ENCODE peak calls at places on chromosomes 5 and 9, in six cellular contexts. L, S, A, N, H and O are unnamed samples.

GRCh38 chr9:100027543-100027942 is 71.3 kb downstream of the ERP44 start:
- DNase-seq in S (no peak), H (no peak), L (no peak), N (no peak), A (peak), O (no peak)

GRCh38 chr9:8719833-8720486 is 920.4 kb upstream of the DMAC1 start:
- DNase-seq in L (no peak), A (no peak), H (no peak), S (no peak), N (no peak), O (no peak)

GRCh38 chr5:121325930-121326329 is 525.8 kb upstream of the FTMT start:
- DNase-seq in S (no peak), L (no peak), H (no peak), N (peak), A (no peak), O (no peak)

GRCh38 chr5:76983468-76983867 is 30.6 kb downstream of the CRHBP start:
- DNase-seq in H (peak), L (no peak), N (no peak), A (no peak), S (no peak), O (no peak)

GRCh38 chr9:126695186-126696090 is 81.7 kb downstream of the LMX1B start:
- DNase-seq in H (no peak), A (no peak), N (no peak), L (no peak), S (no peak), O (no peak)

GRCh38 chr5:124755565-124755964 is 9.1 kb upstream of the ZNF608 start:
- DNase-seq in A (peak), H (peak), N (no peak), S (no peak), L (no peak), O (no peak)

GRCh38 chr5:181223729-181224389 is 778 bp downstream of the TRIM41 start:
- DNase-seq in S (no peak), N (no peak), L (peak), A (peak), H (no peak), O (peak)

GRCh38 chr9:78278177-78278777 is 18.6 kb upstream of the PSAT1 start:
- DNase-seq in H (no peak), A (peak), L (no peak), N (peak), S (no peak), O (no peak)

GRCh38 chr9:122900791-122901190 is 4.4 kb downstream of the RC3H2 start:
- DNase-seq in N (no peak), A (peak), L (no peak), H (no peak), S (no peak), O (no peak)

GRCh38 chr9:125190371-125190801 is 783 bp upstream of the PPP6C start:
- DNase-seq in H (no peak), A (peak), S (no peak), L (no peak), N (no peak), O (peak)

GRCh38 chr9:86792136-86792535 is 155.2 kb downstream of the GAS1 start:
- DNase-seq in H (no peak), L (no peak), N (no peak), S (no peak), A (no peak), O (no peak)

GRCh38 chr9:125119643-125120286 is 23.6 kb downstream of the SCAI start:
- DNase-seq in S (no peak), A (no peak), N (no peak), L (no peak), H (no peak), O (no peak)

GRCh38 chr5:53376853-53377252 is 103.6 kb upstream of the FST start:
- DNase-seq in S (no peak), H (no peak), L (no peak), A (no peak), N (no peak), O (no peak)

GRCh38 chr5:32505718-32506117 is 61.2 kb upstream of the ZFR start:
- DNase-seq in S (no peak), L (no peak), N (no peak), A (no peak), H (no peak), O (no peak)

GRCh38 chr5:159316519-159317383 is 13.5 kb downstream of the IL12B start:
- DNase-seq in A (peak), N (no peak), L (no peak), S (no peak), H (peak), O (peak)

GRCh38 chr5:103690676-103691075 is 128.1 kb upstream of the NUDT12 start:
- DNase-seq in H (no peak), A (no peak), N (no peak), S (no peak), L (no peak), O (no peak)

GRCh38 chr9:129328357-129329103 is 150.5 kb upstream of the IER5L start:
- DNase-seq in S (no peak), A (peak), H (no peak), N (no peak), L (no peak), O (no peak)

GRCh38 chr5:142674438-142675210 is 11.3 kb downstream of the FGF1 start:
- DNase-seq in A (no peak), L (no peak), H (no peak), N (peak), S (no peak), O (no peak)

GRCh38 chr9:136672431-136673087 is 9.8 kb downstream of the EGFL7 start:
- DNase-seq in H (no peak), L (no peak), A (no peak), N (no peak), S (no peak), O (no peak)

GRCh38 chr5:79794347-79794746 is 104.7 kb downstream of the CMYA5 start:
- DNase-seq in L (no peak), H (no peak), N (no peak), S (no peak), A (no peak), O (no peak)

GRCh38 chr5:169710675-169711074 is 73.6 kb downstream of the DOCK2 start:
- DNase-seq in S (no peak), A (no peak), H (no peak), N (no peak), L (no peak), O (no peak)

GRCh38 chr5:128384068-128384467 is 154.0 kb downstream of the FBN2 start:
- DNase-seq in A (no peak), H (no peak), L (no peak), S (no peak), N (no peak), O (no peak)

GRCh38 chr5:178207917-178208280 is 3.6 kb downstream of the HNRNPAB start:
- DNase-seq in N (no peak), L (no peak), H (no peak), A (no peak), S (no peak), O (no peak)

GRCh38 chr5:15834596-15835245 is 334.7 kb downstream of the FBXL7 start:
- DNase-seq in N (peak), H (peak), L (no peak), A (no peak), S (no peak), O (no peak)

GRCh38 chr9:18516514-18516913 is 42.6 kb downstream of the ADAMTSL1 start:
- DNase-seq in H (no peak), L (no peak), S (no peak), N (no peak), A (no peak), O (no peak)

GRCh38 chr5:120615967-120616645 is 152.0 kb downstream of the PRR16 start:
- DNase-seq in S (no peak), H (peak), A (no peak), N (peak), L (no peak), O (no peak)

GRCh38 chr5:141508808-141509611 is 20.1 kb downstream of the PCDHGC5 start:
- DNase-seq in L (peak), S (no peak), N (peak), A (peak), H (no peak), O (no peak)

GRCh38 chr5:20556364-20556763 is 568.4 kb upstream of the CDH18 start:
- DNase-seq in S (no peak), L (no peak), N (peak), H (peak), A (no peak), O (no peak)

GRCh38 chr9:105973811-105974407 is 279.6 kb downstream of the TMEM38B start:
- DNase-seq in L (no peak), A (no peak), N (peak), H (no peak), S (no peak), O (no peak)

GRCh38 chr9:114652776-114653555 is 4.6 kb downstream of the TEX53 start:
- DNase-seq in N (peak), S (no peak), L (no peak), A (no peak), H (no peak), O (no peak)

GRCh38 chr9:94927048-94927761 is 200.7 kb downstream of the AOPEP start:
- DNase-seq in S (no peak), A (no peak), L (no peak), N (no peak), H (no peak), O (no peak)

GRCh38 chr9:70229026-70229425 is 29.8 kb upstream of the SMC5 start:
- DNase-seq in S (no peak), H (no peak), L (no peak), A (no peak), N (no peak), O (peak)

GRCh38 chr5:6475626-6476312 is 27.1 kb downstream of the UBE2QL1 start:
- DNase-seq in N (no peak), A (peak), L (no peak), S (no peak), H (no peak), O (peak)

GRCh38 chr9:136059851-136060670 is 35.0 kb downstream of the NACC2 start:
- DNase-seq in A (no peak), N (peak), H (no peak), S (no peak), L (no peak), O (no peak)

GRCh38 chr5:132143148-132143547 is 69.6 kb downstream of the CSF2 start:
- DNase-seq in A (no peak), L (no peak), H (no peak), S (no peak), N (no peak), O (no peak)

GRCh38 chr9:99326112-99326916 is 104.2 kb downstream of the SEC61B start:
- DNase-seq in A (peak), S (no peak), L (no peak), H (peak), N (peak), O (no peak)

GRCh38 chr5:151030377-151030776 is 10.0 kb downstream of the GPX3 start:
- DNase-seq in N (no peak), S (no peak), A (no peak), L (peak), H (no peak), O (no peak)

GRCh38 chr9:107732781-107733529 is 243.4 kb upstream of the KLF4 start:
- DNase-seq in A (no peak), N (peak), L (no peak), S (no peak), H (no peak), O (no peak)

GRCh38 chr9:84315278-84315877 is 25.2 kb downstream of the SLC28A3 start:
- DNase-seq in L (no peak), A (peak), N (peak), H (peak), S (peak), O (peak)

GRCh38 chr5:134177197-134178171 is 734 bp upstream of the SKP1 start:
- DNase-seq in L (peak), A (no peak), N (peak), H (peak), S (no peak), O (peak)